ENCODE peak calls at places on chromosomes 4 and X, in five cellular contexts. U is pancreas, Q is ovary, J is astrocyte of the spinal cord, X is A549. Z is an unnamed sample.

GRCh38 chr4:160352637-160353036 is 1249.8 kb downstream of the RAPGEF2 start:
- DNase-seq in U (no peak), Q (no peak), J (no peak), X (no peak), Z (no peak)

GRCh38 chr4:186700746-186701145 is 22.9 kb downstream of the FAT1 start:
- DNase-seq in U (no peak), Q (peak), J (peak), X (no peak), Z (peak)

GRCh38 chr4:14023036-14023435 is 395.5 kb upstream of the BOD1L1 start:
- DNase-seq in U (no peak), Q (no peak), J (no peak), X (peak), Z (peak)

GRCh38 chr4:10496200-10496599 is 39.0 kb upstream of the ZNF518B start:
- DNase-seq in U (no peak), Q (no peak), J (no peak), X (no peak), Z (no peak)

GRCh38 chr4:68378226-68378625 is 28.3 kb upstream of the YTHDC1 start:
- DNase-seq in U (no peak), Q (no peak), J (no peak), X (no peak), Z (no peak)

GRCh38 chr4:173420821-173421220 is 21.9 kb upstream of the SCRG1 start:
- DNase-seq in U (no peak), Q (no peak), J (peak), X (no peak), Z (peak)

GRCh38 chr4:188707036-188707435 is 567.8 kb downstream of the TRIML1 start:
- DNase-seq in U (no peak), Q (no peak), J (no peak), X (no peak), Z (no peak)

GRCh38 chr4:56995525-56995924 is 16.8 kb downstream of the POLR2B start:
- DNase-seq in U (no peak), Q (peak), J (peak), X (no peak), Z (peak)

GRCh38 chrX:153333271-153333670 is 682 bp upstream of the ZNF275 start:
- DNase-seq in U (no peak), Q (no peak), J (peak), X (no peak), Z (no peak)

GRCh38 chr4:108821056-108821925 is 58.4 kb upstream of the ETNPPL start:
- DNase-seq in U (no peak), Q (no peak), J (no peak), X (no peak), Z (no peak)

GRCh38 chr4:30948653-30949052 is 228.5 kb downstream of the PCDH7 start:
- DNase-seq in U (no peak), Q (no peak), J (no peak), X (no peak), Z (peak)

GRCh38 chr4:38400946-38401345 is 263.1 kb upstream of the KLF3 start:
- DNase-seq in U (no peak), Q (no peak), J (no peak), X (no peak), Z (peak)

GRCh38 chrX:69361286-69361926 is 142.7 kb upstream of the NALF2 start:
- DNase-seq in U (no peak), Q (no peak), J (no peak), X (peak), Z (peak)

GRCh38 chr4:77538144-77538543 is 67.5 kb upstream of the CXCL13 start:
- DNase-seq in U (no peak), Q (no peak), J (peak), X (peak), Z (peak)

GRCh38 chrX:108447303-108447702 is 7.7 kb downstream of the COL4A5 start:
- DNase-seq in U (no peak), Q (no peak), J (no peak), X (peak), Z (peak)

GRCh38 chr4:158865520-158866177 is 96.8 kb downstream of the FNIP2 start:
- DNase-seq in U (no peak), Q (no peak), J (no peak), X (no peak), Z (no peak)

GRCh38 chrX:21757960-21758359 is at the start of gene SMPX:
- DNase-seq in U (no peak), Q (no peak), J (no peak), X (no peak), Z (no peak)

GRCh38 chr4:80035336-80035735 is 37.7 kb downstream of the ANTXR2 start:
- DNase-seq in U (no peak), Q (no peak), J (no peak), X (no peak), Z (no peak)

GRCh38 chr4:144782345-144782744 is 136.4 kb downstream of the HHIP start:
- DNase-seq in U (no peak), Q (no peak), J (peak), X (no peak), Z (no peak)

GRCh38 chr4:169096221-169096620 is 86.2 kb upstream of the CBR4 start:
- DNase-seq in U (no peak), Q (no peak), J (no peak), X (no peak), Z (no peak)

GRCh38 chr4:153555730-153556440 is 89.7 kb downstream of the TMEM131L start:
- DNase-seq in U (peak), Q (peak), J (peak), X (no peak), Z (peak)

GRCh38 chrX:83008415-83008814 is 499.7 kb upstream of the POU3F4 start:
- DNase-seq in U (no peak), Q (no peak), J (no peak), X (peak), Z (no peak)

GRCh38 chr4:26912810-26913209 is 52.2 kb downstream of the STIM2 start:
- DNase-seq in U (no peak), Q (peak), J (no peak), X (no peak), Z (peak)

GRCh38 chrX:149948001-149948400 is 9.7 kb upstream of the EOLA2 start:
- DNase-seq in U (no peak), Q (no peak), J (no peak), X (no peak), Z (no peak)

GRCh38 chr4:10006236-10006603 is 15.1 kb downstream of the SLC2A9 start:
- DNase-seq in U (no peak), Q (peak), J (peak), X (peak), Z (peak)

GRCh38 chr4:119113033-119113655 is 22.5 kb upstream of the MYOZ2 start:
- DNase-seq in U (no peak), Q (no peak), J (peak), X (peak), Z (peak)

GRCh38 chrX:39900788-39901170 is 197.0 kb downstream of the BCOR start:
- DNase-seq in U (no peak), Q (no peak), J (no peak), X (no peak), Z (no peak)

GRCh38 chrX:133045986-133046385 is 50.9 kb downstream of the USP26 start:
- DNase-seq in U (no peak), Q (no peak), J (peak), X (no peak), Z (peak)

GRCh38 chrX:15947648-15948317 is 93.2 kb upstream of the AP1S2 start:
- DNase-seq in U (no peak), Q (no peak), J (peak), X (peak), Z (peak)

GRCh38 chr4:154049457-154050181 is 260.7 kb upstream of the SFRP2 start:
- DNase-seq in U (no peak), Q (no peak), J (no peak), X (peak), Z (peak)

GRCh38 chr4:189232274-189232673 is 708.4 kb upstream of the FRG1 start:
- DNase-seq in U (no peak), Q (no peak), J (no peak), X (no peak), Z (no peak)

GRCh38 chr4:2934077-2934812 is 29.0 kb downstream of the NOP14 start:
- DNase-seq in U (peak), Q (peak), J (peak), X (peak), Z (peak)

GRCh38 chr4:28225005-28225404 is 1364.4 kb downstream of the STIM2 start:
- DNase-seq in U (no peak), Q (no peak), J (peak), X (peak), Z (peak)

GRCh38 chrX:130560558-130560957 is 158.8 kb downstream of the RBMX2 start:
- DNase-seq in U (no peak), Q (no peak), J (no peak), X (no peak), Z (no peak)

GRCh38 chrX:130053236-130053635 is 57.1 kb downstream of the ELF4 start:
- DNase-seq in U (no peak), Q (no peak), J (no peak), X (no peak), Z (no peak)

GRCh38 chr4:40199999-40200880 is 3.4 kb downstream of the RHOH start:
- DNase-seq in U (no peak), Q (no peak), J (peak), X (no peak), Z (peak)

GRCh38 chrX:43758044-43758443 is 101.9 kb downstream of the MAOA start:
- DNase-seq in U (no peak), Q (no peak), J (no peak), X (no peak), Z (no peak)

GRCh38 chrX:139194571-139195280 is 335.8 kb upstream of the F9 start:
- DNase-seq in U (peak), Q (no peak), J (no peak), X (no peak), Z (no peak)

GRCh38 chrX:1754077-1754476 is 139.2 kb downstream of the ASMT start:
- DNase-seq in U (no peak), Q (no peak), J (no peak), X (no peak), Z (peak)

Z was measured in M059J.